ENCODE peak calls at places on chromosomes 3 and 15, in five cellular contexts. A is PC-3, O is bronchial epithelial cell, M is stomach, Y is fibroblast of lung. Q is an unnamed sample.

GRCh38 chr3:100107227-100107626 is 7.1 kb downstream of the FILIP1L start:
- DNase-seq in Y (peak), O (peak), A (peak), M (no peak), Q (peak)

GRCh38 chr3:52798978-52799476 is 4.4 kb downstream of the ITIH3 start:
- DNase-seq in Y (no peak), M (peak), O (peak), A (peak), Q (no peak)

GRCh38 chr15:76340802-76341365 is 4.3 kb downstream of the ISL2 start:
- DNase-seq in A (no peak), M (no peak), O (no peak), Y (no peak), Q (peak)

GRCh38 chr3:89405145-89405544 is 297.7 kb downstream of the EPHA3 start:
- DNase-seq in M (no peak), A (no peak), O (no peak), Y (no peak), Q (no peak)

GRCh38 chr3:43695863-43696262 is 5.1 kb downstream of the ABHD5 start:
- DNase-seq in O (no peak), M (no peak), A (no peak), Y (no peak), Q (no peak)

GRCh38 chr15:33057845-33058244 is 136.7 kb downstream of the FMN1 start:
- DNase-seq in M (no peak), Y (no peak), A (no peak), O (no peak), Q (no peak)

GRCh38 chr15:99628374-99629001 is 62.7 kb downstream of the MEF2A start:
- DNase-seq in A (no peak), O (no peak), Y (no peak), M (no peak), Q (no peak)

GRCh38 chr3:196604548-196604947 is 34.9 kb upstream of the NRROS start:
- DNase-seq in Y (no peak), M (no peak), A (no peak), O (no peak), Q (no peak)

GRCh38 chr15:68348064-68348463 is 70.5 kb downstream of the FEM1B start:
- DNase-seq in A (no peak), Y (peak), M (no peak), O (no peak), Q (no peak)

GRCh38 chr15:38254065-38254883 is 1.6 kb downstream of the SPRED1 start:
- DNase-seq in O (peak), Y (peak), A (peak), M (peak), Q (peak)

GRCh38 chr3:9795212-9795611 is 2.3 kb downstream of the ARPC4 start:
- DNase-seq in A (no peak), Y (no peak), M (no peak), O (no peak), Q (no peak)

GRCh38 chr15:51771773-51772172 is 20.4 kb downstream of the TMOD2 start:
- DNase-seq in O (no peak), A (no peak), M (no peak), Y (no peak), Q (no peak)

GRCh38 chr3:133574260-133574881 is 885 bp downstream of the CDV3 start:
- DNase-seq in A (peak), M (peak), O (peak), Y (peak), Q (peak)

GRCh38 chr3:188975612-188976314 is 196.0 kb upstream of the TPRG1 start:
- DNase-seq in A (peak), O (peak), M (no peak), Y (peak), Q (no peak)

GRCh38 chr15:63044645-63045437 is 2.3 kb downstream of the TPM1 start:
- DNase-seq in A (no peak), Y (no peak), O (no peak), M (no peak), Q (no peak)

GRCh38 chr3:172065967-172066762 is 26.8 kb downstream of the FNDC3B start:
- DNase-seq in O (peak), Y (peak), M (no peak), A (peak), Q (no peak)

GRCh38 chr3:175956964-175957363 is 1097.8 kb downstream of the NAALADL2 start:
- DNase-seq in O (peak), Y (no peak), M (no peak), A (peak), Q (no peak)
- TF ChIP-seq CTCF in O (peak), Y (peak), M (no peak), A (peak), Q (peak)

GRCh38 chr3:32820430-32820829 is 2.6 kb downstream of the TRIM71 start:
- DNase-seq in Y (no peak), O (no peak), A (no peak), M (no peak), Q (no peak)

GRCh38 chr3:32819581-32820348 is 2.0 kb downstream of the TRIM71 start:
- DNase-seq in O (no peak), M (no peak), A (no peak), Y (no peak), Q (no peak)

GRCh38 chr3:32821686-32822296 is 4.0 kb downstream of the TRIM71 start:
- DNase-seq in M (peak), A (no peak), O (no peak), Y (no peak), Q (no peak)

GRCh38 chr3:32822609-32823498 is 5.1 kb downstream of the TRIM71 start:
- DNase-seq in A (no peak), Y (no peak), O (no peak), M (no peak), Q (no peak)

DNA sequence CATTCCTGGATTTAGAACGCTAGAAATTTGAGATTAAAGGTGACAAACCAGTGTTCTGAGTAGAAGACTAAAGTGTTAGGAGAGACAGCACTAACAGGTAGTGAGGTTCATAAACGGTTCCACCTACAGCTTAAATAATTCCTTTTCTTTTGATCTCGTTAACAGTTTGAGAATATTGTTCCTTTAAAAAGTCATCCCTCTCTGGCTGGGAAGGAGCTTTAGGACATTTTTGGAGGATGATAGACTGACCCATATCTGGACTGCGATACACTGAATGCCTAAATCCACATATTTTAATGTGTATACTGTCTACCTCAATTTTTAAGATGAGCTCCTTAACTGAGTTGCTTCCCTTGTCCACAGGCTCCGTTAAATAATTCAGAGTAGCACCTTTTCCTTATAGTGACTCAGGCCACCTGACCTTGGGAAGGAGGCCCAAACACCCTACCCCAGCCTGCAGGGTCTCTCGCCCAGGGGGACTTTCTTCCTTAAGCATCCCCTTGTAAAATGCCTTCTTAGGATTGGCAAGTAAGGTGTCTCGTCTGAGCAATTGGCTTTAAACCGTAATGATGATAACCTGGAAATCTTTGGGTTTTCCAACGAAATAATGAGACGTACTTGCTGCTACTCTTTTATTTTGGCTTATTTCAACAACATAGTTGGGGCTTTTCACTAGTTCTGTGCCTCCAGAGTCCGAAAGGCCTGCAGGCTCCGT is 3.3 kb downstream of the TRIM71 start:
- DNase-seq in Y (no peak), A (no peak), M (no peak), O (no peak), Q (no peak)
- H3K4me3 ChIP-seq in Y (no peak), A (no peak), M (no peak), O (no peak), Q (no peak)

GRCh38 chr3:106458952-106459351 is 590.1 kb upstream of the CBLB start:
- DNase-seq in Y (no peak), O (no peak), A (no peak), M (no peak), Q (no peak)
- TF ChIP-seq CTCF in Y (no peak), O (no peak), A (no peak), M (no peak), Q (no peak)

GRCh38 chr3:139289866-139290524 is 53.8 kb upstream of the MRPS22 start:
- DNase-seq in O (no peak), Y (no peak), A (no peak), M (no peak), Q (no peak)

GRCh38 chr3:139292933-139293664 is 50.7 kb upstream of the MRPS22 start:
- DNase-seq in M (no peak), O (no peak), A (no peak), Y (peak), Q (peak)

GRCh38 chr3:139293665-139294023 is 50.2 kb upstream of the MRPS22 start:
- DNase-seq in Y (no peak), O (no peak), M (no peak), A (no peak), Q (no peak)

GRCh38 chr3:139292192-139292591 is 51.6 kb upstream of the MRPS22 start:
- DNase-seq in M (no peak), A (no peak), Y (no peak), O (no peak), Q (peak)

DNA sequence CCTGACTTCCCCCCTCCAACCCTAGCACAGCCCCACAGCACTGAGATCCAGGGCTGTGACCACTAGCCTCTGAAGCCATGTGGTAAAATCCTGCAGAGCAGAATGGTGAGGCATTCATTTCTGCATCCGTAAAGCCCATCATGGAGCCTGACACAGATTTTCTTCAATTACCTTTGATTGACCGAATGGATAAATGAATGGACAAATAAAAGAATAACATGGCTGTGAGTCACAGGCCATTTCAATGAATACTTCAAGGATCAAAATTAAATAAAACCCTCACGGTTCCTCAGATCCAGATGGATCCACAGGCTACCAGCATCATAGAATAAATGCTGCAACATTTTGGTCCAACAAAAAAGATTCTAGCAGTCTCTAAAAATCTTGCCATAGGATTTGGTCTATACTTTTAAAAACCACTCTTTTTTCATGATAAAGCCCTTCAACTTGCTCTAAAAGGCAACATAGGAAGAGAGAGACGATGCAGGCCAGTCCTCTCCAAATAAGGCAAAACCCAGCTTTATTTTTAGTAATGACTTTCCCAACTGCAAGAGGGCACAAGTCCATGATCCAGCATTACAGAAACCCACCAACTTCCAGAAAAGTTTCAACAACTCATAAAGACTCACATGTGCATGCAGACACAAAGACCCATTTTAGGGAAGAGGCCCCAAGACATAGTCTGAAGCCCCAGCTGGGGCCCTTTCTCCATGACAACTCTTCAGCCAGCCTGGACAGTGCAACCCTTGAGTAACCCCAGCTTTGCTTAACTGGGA is 52.4 kb upstream of the MRPS22 start:
- DNase-seq in A (no peak), M (no peak), Y (peak), O (no peak), Q (no peak)
- H3K4me3 ChIP-seq in A (no peak), M (no peak), Y (no peak), O (no peak), Q (no peak)

DNA sequence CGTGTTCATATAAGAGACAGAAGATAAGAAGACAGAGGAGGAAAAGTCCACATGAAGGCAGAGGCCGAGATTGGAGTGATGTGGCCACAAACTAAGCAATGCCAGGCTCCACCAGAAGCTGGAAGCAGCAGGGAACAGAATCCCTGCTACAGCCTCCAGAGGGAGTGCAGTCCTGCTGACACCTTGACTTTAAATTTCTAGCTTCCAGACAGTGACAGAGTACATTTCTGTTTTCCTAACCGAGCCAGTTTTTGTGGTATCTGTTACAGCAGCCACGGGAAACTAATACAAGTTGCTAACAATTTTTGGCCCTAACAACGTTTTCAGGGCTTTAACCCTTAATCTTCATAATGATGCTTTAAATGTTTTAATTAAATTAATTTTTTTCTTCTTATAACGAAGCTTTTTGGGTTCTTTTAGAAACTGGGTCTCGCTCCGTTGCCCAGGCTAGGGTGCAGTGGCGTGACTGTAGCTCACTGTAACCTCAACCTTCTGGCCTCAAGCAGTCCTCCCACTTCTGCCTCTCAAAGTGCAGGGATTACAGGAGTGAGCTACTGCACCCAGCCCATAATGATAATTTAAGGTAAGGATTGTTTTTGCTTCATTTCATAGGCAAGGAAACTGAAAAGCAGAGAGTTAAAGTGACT is 202.3 kb upstream of the PROK2 start:
- DNase-seq in M (no peak), O (no peak), Y (peak), A (peak), Q (peak)
- TF ChIP-seq CTCF in M (no peak), O (peak), Y (peak), A (peak), Q (peak)

GRCh38 chr15:89910891-89911626 is 1.7 kb downstream of the ARPIN start:
- DNase-seq in M (no peak), Y (no peak), O (no peak), A (no peak), Q (no peak)

GRCh38 chr15:89908226-89908625 is 4.5 kb downstream of the ARPIN start:
- DNase-seq in O (no peak), M (no peak), Y (no peak), A (no peak), Q (no peak)

GRCh38 chr15:89912674-89913396 is at the start of gene ARPIN:
- DNase-seq in A (peak), O (no peak), Y (peak), M (peak), Q (peak)

GRCh38 chr15:89909611-89910010 is 3.1 kb downstream of the ARPIN start:
- DNase-seq in Y (no peak), A (no peak), M (no peak), O (no peak), Q (no peak)

GRCh38 chr15:89912145-89912673 is 543 bp downstream of the ARPIN start:
- DNase-seq in A (peak), Y (peak), M (peak), O (no peak), Q (peak)
- H3K4me3 ChIP-seq in A (peak), Y (peak), M (peak), O (peak), Q (peak)

GRCh38 chr3:176739169-176739568 is 458.1 kb downstream of the TBL1XR1 start:
- DNase-seq in A (peak), Y (no peak), M (no peak), O (no peak), Q (no peak)
- TF ChIP-seq CTCF in A (no peak), Y (no peak), M (no peak), O (no peak), Q (no peak)

Q was measured in foreskin fibroblast.